ENCODE peak calls at places on chromosomes 5 and 9, in seven cellular contexts. X is HCT116, T is SK-N-SH, Z is HepG2, Q is H1, J is K562, A is GM12878. G is an unnamed sample.

GRCh38 chr5:159878988-159879471 is 37.3 kb upstream of the ADRA1B start:
- DNase-seq in X (no peak), T (peak), Z (peak), Q (peak), J (peak), A (no peak), G (peak)

GRCh38 chr9:119441832-119442231 is 72.6 kb upstream of the BRINP1 start:
- DNase-seq in X (no peak), T (no peak), Z (no peak), Q (no peak), J (no peak), A (no peak), G (no peak)

GRCh38 chr5:135486679-135487395 is 34.7 kb upstream of the TIFAB start:
- DNase-seq in X (no peak), T (no peak), Z (no peak), Q (no peak), J (no peak), A (no peak), G (no peak)

GRCh38 chr5:52943285-52943684 is 45.9 kb upstream of the ITGA2 start:
- DNase-seq in X (no peak), T (no peak), Z (peak), Q (no peak), J (no peak), A (no peak), G (no peak)

GRCh38 chr9:126380447-126380846 is 53.8 kb downstream of the MVB12B start:
- DNase-seq in X (no peak), T (no peak), Z (no peak), Q (no peak), J (no peak), A (no peak), G (no peak)

GRCh38 chr5:171820561-171820960 is 34.9 kb downstream of the SMIM23 start:
- DNase-seq in X (no peak), T (no peak), Z (no peak), Q (no peak), J (no peak), A (no peak), G (no peak)

GRCh38 chr5:172932313-172933017 is 26.8 kb upstream of the RPL26L1 start:
- DNase-seq in X (peak), T (peak), Z (peak), Q (no peak), J (peak), A (no peak), G (peak)

GRCh38 chr5:76341935-76342334 is 61.1 kb upstream of the IQGAP2 start:
- DNase-seq in X (no peak), T (no peak), Z (no peak), Q (no peak), J (no peak), A (no peak), G (peak)

GRCh38 chr5:56525117-56525516 is 290.2 kb upstream of the MAP3K1 start:
- DNase-seq in X (no peak), T (no peak), Z (no peak), Q (no peak), J (no peak), A (no peak), G (no peak)

GRCh38 chr9:71746023-71746752 is 22.1 kb downstream of the CEMIP2 start:
- DNase-seq in X (no peak), T (no peak), Z (no peak), Q (no peak), J (no peak), A (no peak), G (no peak)

GRCh38 chr9:113484258-113484730 is 20.8 kb downstream of the RGS3 start:
- DNase-seq in X (no peak), T (peak), Z (peak), Q (no peak), J (no peak), A (no peak), G (no peak)

GRCh38 chr5:147359551-147359950 is 124.7 kb downstream of the STK32A start:
- DNase-seq in X (no peak), T (no peak), Z (no peak), Q (no peak), J (no peak), A (no peak), G (no peak)

GRCh38 chr9:108469654-108470053 is 386.1 kb downstream of the ACTL7B start:
- DNase-seq in X (no peak), T (no peak), Z (no peak), Q (no peak), J (no peak), A (no peak), G (no peak)

GRCh38 chr9:132609184-132609583 is 26.8 kb downstream of the BARHL1 start:
- DNase-seq in X (no peak), T (no peak), Z (no peak), Q (no peak), J (no peak), A (no peak), G (no peak)

GRCh38 chr5:168337361-168337760 is 45.9 kb downstream of the WWC1 start:
- DNase-seq in X (no peak), T (no peak), Z (peak), Q (no peak), J (no peak), A (no peak), G (no peak)

GRCh38 chr9:1698991-1699390 is 316.2 kb upstream of the SMARCA2 start:
- DNase-seq in X (no peak), T (no peak), Z (no peak), Q (no peak), J (no peak), A (no peak), G (no peak)

GRCh38 chr9:30925126-30925525 is 1459.3 kb upstream of the ACO1 start:
- DNase-seq in X (no peak), T (no peak), Z (no peak), Q (no peak), J (no peak), A (no peak), G (no peak)

GRCh38 chr9:109652971-109653370 is 127.0 kb upstream of the PALM2AKAP2 start:
- DNase-seq in X (no peak), T (peak), Z (peak), Q (no peak), J (no peak), A (no peak), G (peak)

GRCh38 chr9:133683494-133684460 is 47.6 kb downstream of the DBH start:
- DNase-seq in X (no peak), T (peak), Z (no peak), Q (no peak), J (no peak), A (no peak), G (no peak)

GRCh38 chr5:10286552-10287227 is 21.0 kb downstream of the CMBL start:
- DNase-seq in X (no peak), T (no peak), Z (no peak), Q (no peak), J (no peak), A (no peak), G (no peak)

GRCh38 chr5:66427043-66427442 is 169.2 kb upstream of the MAST4 start:
- DNase-seq in X (no peak), T (no peak), Z (no peak), Q (no peak), J (no peak), A (no peak), G (no peak)

GRCh38 chr5:90911169-90911568 is 352.6 kb downstream of the ADGRV1 start:
- DNase-seq in X (no peak), T (no peak), Z (peak), Q (no peak), J (no peak), A (no peak), G (no peak)
- TF ChIP-seq JUND in X (no peak), T (no peak), Z (no peak), Q (no peak), J (no peak), A (no peak), G (no peak)

DNA sequence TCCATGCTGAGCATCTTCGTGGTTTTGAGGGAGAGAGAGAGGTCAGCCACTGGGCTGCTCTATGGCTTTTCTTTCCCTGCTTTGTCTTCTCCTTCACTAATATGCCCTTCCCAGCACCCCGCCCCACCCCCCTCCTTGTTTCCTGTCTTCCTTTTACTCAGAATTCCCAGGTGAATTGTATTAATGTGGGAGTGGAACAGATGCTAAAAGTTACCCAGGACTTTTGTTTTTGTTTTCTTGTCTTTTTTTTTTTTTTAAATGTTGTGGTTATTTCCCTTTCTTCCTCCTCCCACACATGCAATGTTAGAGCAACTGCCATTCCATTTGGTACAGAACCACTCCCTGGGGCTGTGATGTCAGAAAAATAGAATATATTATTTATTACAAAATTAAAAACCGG is 442.7 kb upstream of the CD180 start:
- DNase-seq in X (no peak), T (no peak), Z (no peak), Q (no peak), J (no peak), A (no peak), G (no peak)
- TF ChIP-seq JUND in X (no peak), T (no peak), Z (no peak), Q (no peak), J (no peak), A (no peak), G (no peak)

GRCh38 chr9:38299856-38300255 is 92.6 kb upstream of the ALDH1B1 start:
- DNase-seq in X (no peak), T (no peak), Z (no peak), Q (no peak), J (no peak), A (no peak), G (no peak)

GRCh38 chr9:38296853-38297252 is 95.6 kb upstream of the ALDH1B1 start:
- DNase-seq in X (no peak), T (no peak), Z (no peak), Q (no peak), J (no peak), A (no peak), G (no peak)

GRCh38 chr9:38295751-38296150 is 96.8 kb upstream of the ALDH1B1 start:
- DNase-seq in X (no peak), T (no peak), Z (no peak), Q (no peak), J (no peak), A (no peak), G (no peak)

GRCh38 chr9:38298904-38299303 is 93.6 kb upstream of the ALDH1B1 start:
- DNase-seq in X (no peak), T (no peak), Z (no peak), Q (no peak), J (no peak), A (no peak), G (no peak)

GRCh38 chr9:38298503-38298902 is 94.0 kb upstream of the ALDH1B1 start:
- DNase-seq in X (no peak), T (no peak), Z (no peak), Q (no peak), J (no peak), A (no peak), G (no peak)
- TF ChIP-seq JUND in X (no peak), T (no peak), Z (no peak), Q (no peak), J (no peak), A (no peak), G (no peak)

GRCh38 chr9:86368871-86369521 is 14.8 kb upstream of the TUT7 start:
- DNase-seq in X (no peak), T (no peak), Z (peak), Q (no peak), J (no peak), A (no peak), G (no peak)
- TF ChIP-seq JUND in X (no peak), T (no peak), Z (no peak), Q (no peak), J (no peak), A (no peak), G (no peak)

GRCh38 chr5:31990701-31991110 is 183.4 kb downstream of the GOLPH3 start:
- DNase-seq in X (no peak), T (no peak), Z (no peak), Q (no peak), J (no peak), A (no peak), G (no peak)

GRCh38 chr5:31986101-31986500 is 188.0 kb downstream of the GOLPH3 start:
- DNase-seq in X (no peak), T (no peak), Z (no peak), Q (no peak), J (no peak), A (no peak), G (no peak)

GRCh38 chr5:31990296-31990695 is 183.8 kb downstream of the GOLPH3 start:
- DNase-seq in X (no peak), T (no peak), Z (no peak), Q (no peak), J (no peak), A (no peak), G (no peak)

GRCh38 chr5:31984691-31985090 is 189.4 kb downstream of the GOLPH3 start:
- DNase-seq in X (no peak), T (no peak), Z (no peak), Q (no peak), J (no peak), A (no peak), G (no peak)

DNA sequence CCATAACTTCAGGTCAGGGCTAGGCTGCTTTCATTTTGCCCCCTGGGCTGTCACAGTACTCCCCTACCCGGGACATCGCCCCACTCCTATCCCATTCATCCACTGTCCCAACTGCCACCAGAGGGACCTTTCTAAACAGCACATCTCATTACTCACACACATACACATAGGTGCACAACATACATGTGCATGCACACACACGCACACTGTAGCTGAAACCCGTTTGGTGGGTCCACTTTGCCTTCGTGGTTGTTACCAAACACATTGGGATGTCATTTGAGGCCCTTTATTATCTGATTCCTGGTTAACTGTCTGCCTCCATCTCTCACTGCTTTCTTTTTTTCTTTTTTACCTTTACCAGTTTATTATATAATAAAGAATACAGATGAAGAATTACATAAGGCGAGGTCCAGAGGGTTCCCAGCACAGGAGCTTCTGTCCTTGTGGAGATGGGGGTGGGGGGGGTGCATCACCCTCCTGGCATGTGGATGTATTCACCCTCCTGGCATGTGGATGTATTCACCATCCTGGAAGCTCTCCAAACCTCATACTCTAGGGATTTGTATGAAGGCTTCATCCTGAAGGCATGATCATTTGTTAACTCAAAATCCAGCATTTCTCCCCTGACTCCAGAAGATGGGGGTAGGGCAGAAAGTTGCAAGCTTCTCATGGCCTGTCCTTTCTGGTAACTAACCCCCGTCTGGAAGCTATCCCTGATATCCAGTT is 186.0 kb downstream of the GOLPH3 start:
- DNase-seq in X (peak), T (no peak), Z (no peak), Q (no peak), J (no peak), A (no peak), G (no peak)
- TF ChIP-seq JUND in X (peak), T (peak), Z (no peak), Q (no peak), J (no peak), A (no peak), G (no peak)

GRCh38 chr5:143386725-143387124 is 16.8 kb downstream of the NR3C1 start:
- DNase-seq in X (no peak), T (no peak), Z (no peak), Q (no peak), J (no peak), A (no peak), G (no peak)
- TF ChIP-seq JUND in X (no peak), T (no peak), Z (no peak), Q (no peak), J (no peak), A (no peak), G (no peak)

GRCh38 chr9:129962376-129962765 is 80.6 kb downstream of the FNBP1 start:
- DNase-seq in X (no peak), T (no peak), Z (no peak), Q (no peak), J (no peak), A (no peak), G (no peak)
- TF ChIP-seq JUND in X (no peak), T (no peak), Z (no peak), Q (no peak), J (no peak), A (no peak), G (no peak)

DNA sequence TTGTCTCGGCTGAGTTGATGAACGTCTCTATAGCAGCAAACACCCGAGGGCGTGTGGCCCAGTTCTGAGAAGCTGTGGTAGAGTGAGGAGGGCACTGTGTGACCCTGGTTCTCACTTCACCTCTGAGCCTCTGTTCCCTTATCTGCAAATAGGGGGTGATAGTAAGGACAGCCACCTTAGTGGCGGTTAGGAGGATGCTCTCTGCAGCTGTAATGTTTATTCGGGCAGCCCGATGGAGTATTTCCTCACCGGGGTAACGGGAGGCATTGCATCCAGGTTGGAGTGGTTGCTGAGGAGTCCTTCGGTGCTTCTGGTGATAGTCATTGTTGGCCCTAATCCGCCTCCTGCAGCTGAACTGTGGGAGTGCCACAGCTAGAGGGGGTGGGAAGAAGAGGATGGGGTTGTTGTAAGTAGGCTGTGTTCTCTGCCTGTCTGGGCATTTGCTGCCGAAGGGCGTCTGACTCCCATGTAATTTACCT is 13.9 kb downstream of the PRRC2B start:
- DNase-seq in X (no peak), T (no peak), Z (peak), Q (no peak), J (peak), A (no peak), G (peak)
- TF ChIP-seq JUND in X (no peak), T (no peak), Z (no peak), Q (no peak), J (no peak), A (no peak), G (no peak)

G was measured in T47D.